ENCODE peak calls at places on chromosomes 2 and 18, in nine cellular contexts. One of them, this sample, is unnamed.

GRCh38 chr18:13501896-13502295 is 224.5 kb downstream of the FAM210A start:
- DNase-seq in NCI-H1092 treated with DMSO at 0.1 percent for 48 hours: no peak
- DNase-seq in central memory CD4-positive, alpha-beta T cell: peak; percentile 9
- DNase-seq in D341Med: no peak
- DNase-seq in tibial nerve: no peak
- DNase-seq in amniotic stem cell: no peak
- DNase-seq in activated CD8-positive, alpha-beta memory T cell treated with anti-CD3 and anti-CD28 coated beads, Interleukin-2, amount 10 ng/mL, durations not matched to agents 7 days and 5 days: peak; percentile 73
- DNase-seq in NAMALWA: peak; percentile 11
- DNase-seq in NCI-H2081: no peak
- DNase-seq in this sample: peak; percentile 4

GRCh38 chr2:18456026-18456425 is 104.4 kb downstream of the RDH14 start:
- DNase-seq in NCI-H1092 treated with DMSO at 0.1 percent for 48 hours: no peak
- DNase-seq in central memory CD4-positive, alpha-beta T cell: no peak
- DNase-seq in D341Med: no peak
- DNase-seq in tibial nerve: no peak
- DNase-seq in amniotic stem cell: no peak
- DNase-seq in activated CD8-positive, alpha-beta memory T cell treated with anti-CD3 and anti-CD28 coated beads, Interleukin-2, amount 10 ng/mL, durations not matched to agents 7 days and 5 days: no peak
- DNase-seq in NAMALWA: no peak
- DNase-seq in NCI-H2081: no peak
- DNase-seq in this sample: no peak

GRCh38 chr2:230582851-230583283 is 129.8 kb upstream of the CAB39 start:
- DNase-seq in NCI-H1092 treated with DMSO at 0.1 percent for 48 hours: no peak
- DNase-seq in central memory CD4-positive, alpha-beta T cell: no peak
- DNase-seq in D341Med: no peak
- DNase-seq in tibial nerve: no peak
- DNase-seq in amniotic stem cell: no peak
- DNase-seq in activated CD8-positive, alpha-beta memory T cell treated with anti-CD3 and anti-CD28 coated beads, Interleukin-2, amount 10 ng/mL, durations not matched to agents 7 days and 5 days: peak; percentile 57
- DNase-seq in NAMALWA: no peak
- DNase-seq in NCI-H2081: no peak
- DNase-seq in this sample: no peak

GRCh38 chr2:237210297-237210696 is 124.6 kb downstream of the COPS8 start:
- DNase-seq in NCI-H1092 treated with DMSO at 0.1 percent for 48 hours: no peak
- DNase-seq in central memory CD4-positive, alpha-beta T cell: no peak
- DNase-seq in D341Med: no peak
- DNase-seq in tibial nerve: no peak
- DNase-seq in amniotic stem cell: no peak
- DNase-seq in activated CD8-positive, alpha-beta memory T cell treated with anti-CD3 and anti-CD28 coated beads, Interleukin-2, amount 10 ng/mL, durations not matched to agents 7 days and 5 days: no peak
- DNase-seq in NAMALWA: no peak
- DNase-seq in NCI-H2081: no peak
- DNase-seq in this sample: no peak

GRCh38 chr2:37707393-37707792 is 36.0 kb upstream of the CDC42EP3 start:
- DNase-seq in NCI-H1092 treated with DMSO at 0.1 percent for 48 hours: no peak
- DNase-seq in central memory CD4-positive, alpha-beta T cell: no peak
- DNase-seq in D341Med: no peak
- DNase-seq in tibial nerve: no peak
- DNase-seq in amniotic stem cell: no peak
- DNase-seq in activated CD8-positive, alpha-beta memory T cell treated with anti-CD3 and anti-CD28 coated beads, Interleukin-2, amount 10 ng/mL, durations not matched to agents 7 days and 5 days: no peak
- DNase-seq in NAMALWA: peak; percentile 6
- DNase-seq in NCI-H2081: no peak
- DNase-seq in this sample: no peak

GRCh38 chr18:3186678-3187658 is 32.8 kb downstream of the MYOM1 start:
- DNase-seq in NCI-H1092 treated with DMSO at 0.1 percent for 48 hours: no peak
- DNase-seq in central memory CD4-positive, alpha-beta T cell: no peak
- DNase-seq in D341Med: no peak
- DNase-seq in tibial nerve: no peak
- DNase-seq in amniotic stem cell: no peak
- DNase-seq in activated CD8-positive, alpha-beta memory T cell treated with anti-CD3 and anti-CD28 coated beads, Interleukin-2, amount 10 ng/mL, durations not matched to agents 7 days and 5 days: no peak
- DNase-seq in NAMALWA: peak; percentile 43
- DNase-seq in NCI-H2081: no peak
- DNase-seq in this sample: no peak

GRCh38 chr18:62606106-62606505 is 83.3 kb downstream of the ZCCHC2 start:
- DNase-seq in NCI-H1092 treated with DMSO at 0.1 percent for 48 hours: no peak
- DNase-seq in central memory CD4-positive, alpha-beta T cell: no peak
- DNase-seq in D341Med: no peak
- DNase-seq in tibial nerve: no peak
- DNase-seq in amniotic stem cell: no peak
- DNase-seq in activated CD8-positive, alpha-beta memory T cell treated with anti-CD3 and anti-CD28 coated beads, Interleukin-2, amount 10 ng/mL, durations not matched to agents 7 days and 5 days: no peak
- DNase-seq in NAMALWA: no peak
- DNase-seq in NCI-H2081: no peak
- DNase-seq in this sample: no peak

GRCh38 chr2:178269825-178270224 is 75.5 kb downstream of the OSBPL6 start:
- DNase-seq in NCI-H1092 treated with DMSO at 0.1 percent for 48 hours: no peak
- DNase-seq in central memory CD4-positive, alpha-beta T cell: no peak
- DNase-seq in D341Med: no peak
- DNase-seq in tibial nerve: no peak
- DNase-seq in amniotic stem cell: no peak
- DNase-seq in activated CD8-positive, alpha-beta memory T cell treated with anti-CD3 and anti-CD28 coated beads, Interleukin-2, amount 10 ng/mL, durations not matched to agents 7 days and 5 days: no peak
- DNase-seq in NAMALWA: no peak
- DNase-seq in NCI-H2081: no peak
- DNase-seq in this sample: no peak

GRCh38 chr2:99555410-99555809 is 65.6 kb upstream of the REV1 start:
- DNase-seq in NCI-H1092 treated with DMSO at 0.1 percent for 48 hours: no peak
- DNase-seq in central memory CD4-positive, alpha-beta T cell: no peak
- DNase-seq in D341Med: no peak
- DNase-seq in tibial nerve: no peak
- DNase-seq in amniotic stem cell: no peak
- DNase-seq in activated CD8-positive, alpha-beta memory T cell treated with anti-CD3 and anti-CD28 coated beads, Interleukin-2, amount 10 ng/mL, durations not matched to agents 7 days and 5 days: no peak
- DNase-seq in NAMALWA: no peak
- DNase-seq in NCI-H2081: no peak
- DNase-seq in this sample: no peak

GRCh38 chr2:20061476-20061875 is 10.0 kb upstream of the LAPTM4A start:
- DNase-seq in NCI-H1092 treated with DMSO at 0.1 percent for 48 hours: no peak
- DNase-seq in central memory CD4-positive, alpha-beta T cell: no peak
- DNase-seq in D341Med: no peak
- DNase-seq in tibial nerve: no peak
- DNase-seq in amniotic stem cell: no peak
- DNase-seq in activated CD8-positive, alpha-beta memory T cell treated with anti-CD3 and anti-CD28 coated beads, Interleukin-2, amount 10 ng/mL, durations not matched to agents 7 days and 5 days: no peak
- DNase-seq in NAMALWA: no peak
- DNase-seq in NCI-H2081: no peak
- DNase-seq in this sample: no peak

GRCh38 chr2:106624787-106625369 is 137.7 kb downstream of the CD8B2 start:
- DNase-seq in NCI-H1092 treated with DMSO at 0.1 percent for 48 hours: no peak
- DNase-seq in central memory CD4-positive, alpha-beta T cell: no peak
- DNase-seq in D341Med: no peak
- DNase-seq in tibial nerve: no peak
- DNase-seq in amniotic stem cell: no peak
- DNase-seq in activated CD8-positive, alpha-beta memory T cell treated with anti-CD3 and anti-CD28 coated beads, Interleukin-2, amount 10 ng/mL, durations not matched to agents 7 days and 5 days: no peak
- DNase-seq in NAMALWA: no peak
- DNase-seq in NCI-H2081: no peak
- DNase-seq in this sample: no peak

GRCh38 chr2:30661173-30662107 is 145.8 kb downstream of the CAPN13 start:
- DNase-seq in NCI-H1092 treated with DMSO at 0.1 percent for 48 hours: no peak
- DNase-seq in central memory CD4-positive, alpha-beta T cell: no peak
- DNase-seq in D341Med: no peak
- DNase-seq in tibial nerve: no peak
- DNase-seq in amniotic stem cell: no peak
- DNase-seq in activated CD8-positive, alpha-beta memory T cell treated with anti-CD3 and anti-CD28 coated beads, Interleukin-2, amount 10 ng/mL, durations not matched to agents 7 days and 5 days: no peak
- DNase-seq in NAMALWA: peak; percentile 24
- DNase-seq in NCI-H2081: no peak
- DNase-seq in this sample: no peak

GRCh38 chr2:165794520-165794882 is 454 bp upstream of the GALNT3 start:
- DNase-seq in NCI-H1092 treated with DMSO at 0.1 percent for 48 hours: peak; percentile 2
- DNase-seq in central memory CD4-positive, alpha-beta T cell: peak; percentile 39
- DNase-seq in D341Med: peak; percentile 17
- DNase-seq in tibial nerve: no peak
- DNase-seq in amniotic stem cell: no peak
- DNase-seq in activated CD8-positive, alpha-beta memory T cell treated with anti-CD3 and anti-CD28 coated beads, Interleukin-2, amount 10 ng/mL, durations not matched to agents 7 days and 5 days: peak; percentile 90
- DNase-seq in NAMALWA: peak; percentile 64
- DNase-seq in NCI-H2081: peak; percentile 59
- DNase-seq in this sample: peak; percentile 23

GRCh38 chr2:80748576-80748975 is 444.0 kb upstream of the LRRTM1 start:
- DNase-seq in NCI-H1092 treated with DMSO at 0.1 percent for 48 hours: no peak
- DNase-seq in central memory CD4-positive, alpha-beta T cell: no peak
- DNase-seq in D341Med: no peak
- DNase-seq in tibial nerve: no peak
- DNase-seq in amniotic stem cell: no peak
- DNase-seq in activated CD8-positive, alpha-beta memory T cell treated with anti-CD3 and anti-CD28 coated beads, Interleukin-2, amount 10 ng/mL, durations not matched to agents 7 days and 5 days: no peak
- DNase-seq in NAMALWA: no peak
- DNase-seq in NCI-H2081: no peak
- DNase-seq in this sample: no peak

GRCh38 chr18:46343456-46343855 is 239.3 kb downstream of the HAUS1 start:
- DNase-seq in NCI-H1092 treated with DMSO at 0.1 percent for 48 hours: no peak
- DNase-seq in central memory CD4-positive, alpha-beta T cell: no peak
- DNase-seq in D341Med: no peak
- DNase-seq in tibial nerve: no peak
- DNase-seq in amniotic stem cell: no peak
- DNase-seq in activated CD8-positive, alpha-beta memory T cell treated with anti-CD3 and anti-CD28 coated beads, Interleukin-2, amount 10 ng/mL, durations not matched to agents 7 days and 5 days: no peak
- DNase-seq in NAMALWA: no peak
- DNase-seq in NCI-H2081: no peak
- DNase-seq in this sample: no peak

GRCh38 chr2:46257476-46257875 is 39.7 kb upstream of the EPAS1 start:
- DNase-seq in NCI-H1092 treated with DMSO at 0.1 percent for 48 hours: peak; percentile 88
- DNase-seq in central memory CD4-positive, alpha-beta T cell: no peak
- DNase-seq in D341Med: no peak
- DNase-seq in tibial nerve: no peak
- DNase-seq in amniotic stem cell: no peak
- DNase-seq in activated CD8-positive, alpha-beta memory T cell treated with anti-CD3 and anti-CD28 coated beads, Interleukin-2, amount 10 ng/mL, durations not matched to agents 7 days and 5 days: no peak
- DNase-seq in NAMALWA: no peak
- DNase-seq in NCI-H2081: peak; percentile 77
- DNase-seq in this sample: no peak

GRCh38 chr2:17593841-17594482 is 53.5 kb downstream of the VSNL1 start:
- DNase-seq in NCI-H1092 treated with DMSO at 0.1 percent for 48 hours: no peak
- DNase-seq in central memory CD4-positive, alpha-beta T cell: no peak
- DNase-seq in D341Med: no peak
- DNase-seq in tibial nerve: no peak
- DNase-seq in amniotic stem cell: no peak
- DNase-seq in activated CD8-positive, alpha-beta memory T cell treated with anti-CD3 and anti-CD28 coated beads, Interleukin-2, amount 10 ng/mL, durations not matched to agents 7 days and 5 days: no peak
- DNase-seq in NAMALWA: no peak
- DNase-seq in NCI-H2081: no peak
- DNase-seq in this sample: no peak

GRCh38 chr18:69789794-69790193 is 157.9 kb downstream of the CD226 start:
- DNase-seq in NCI-H1092 treated with DMSO at 0.1 percent for 48 hours: no peak
- DNase-seq in central memory CD4-positive, alpha-beta T cell: no peak
- DNase-seq in D341Med: no peak
- DNase-seq in tibial nerve: no peak
- DNase-seq in amniotic stem cell: no peak
- DNase-seq in activated CD8-positive, alpha-beta memory T cell treated with anti-CD3 and anti-CD28 coated beads, Interleukin-2, amount 10 ng/mL, durations not matched to agents 7 days and 5 days: no peak
- DNase-seq in NAMALWA: no peak
- DNase-seq in NCI-H2081: no peak
- DNase-seq in this sample: no peak

GRCh38 chr2:240182001-240182400 is 41.5 kb upstream of the OTOS start:
- DNase-seq in NCI-H1092 treated with DMSO at 0.1 percent for 48 hours: no peak
- DNase-seq in central memory CD4-positive, alpha-beta T cell: no peak
- DNase-seq in D341Med: no peak
- DNase-seq in tibial nerve: no peak
- DNase-seq in amniotic stem cell: no peak
- DNase-seq in activated CD8-positive, alpha-beta memory T cell treated with anti-CD3 and anti-CD28 coated beads, Interleukin-2, amount 10 ng/mL, durations not matched to agents 7 days and 5 days: no peak
- DNase-seq in NAMALWA: no peak
- DNase-seq in NCI-H2081: no peak
- DNase-seq in this sample: no peak

GRCh38 chr2:36507408-36507812 is 90.6 kb downstream of the FEZ2 start:
- DNase-seq in NCI-H1092 treated with DMSO at 0.1 percent for 48 hours: peak; percentile 8
- DNase-seq in central memory CD4-positive, alpha-beta T cell: no peak
- DNase-seq in D341Med: peak; percentile 72
- DNase-seq in tibial nerve: no peak
- DNase-seq in amniotic stem cell: no peak
- DNase-seq in activated CD8-positive, alpha-beta memory T cell treated with anti-CD3 and anti-CD28 coated beads, Interleukin-2, amount 10 ng/mL, durations not matched to agents 7 days and 5 days: peak; percentile 49
- DNase-seq in NAMALWA: peak; percentile 59
- DNase-seq in NCI-H2081: peak; percentile 44
- DNase-seq in this sample: no peak

GRCh38 chr2:33240178-33240577 is 236.3 kb upstream of the RASGRP3 start:
- DNase-seq in NCI-H1092 treated with DMSO at 0.1 percent for 48 hours: no peak
- DNase-seq in central memory CD4-positive, alpha-beta T cell: no peak
- DNase-seq in D341Med: no peak
- DNase-seq in tibial nerve: no peak
- DNase-seq in amniotic stem cell: no peak
- DNase-seq in activated CD8-positive, alpha-beta memory T cell treated with anti-CD3 and anti-CD28 coated beads, Interleukin-2, amount 10 ng/mL, durations not matched to agents 7 days and 5 days: no peak
- DNase-seq in NAMALWA: no peak
- DNase-seq in NCI-H2081: no peak
- DNase-seq in this sample: no peak

GRCh38 chr2:148209598-148209997 is 188.7 kb downstream of the MBD5 start:
- DNase-seq in NCI-H1092 treated with DMSO at 0.1 percent for 48 hours: no peak
- DNase-seq in central memory CD4-positive, alpha-beta T cell: no peak
- DNase-seq in D341Med: no peak
- DNase-seq in tibial nerve: no peak
- DNase-seq in amniotic stem cell: no peak
- DNase-seq in activated CD8-positive, alpha-beta memory T cell treated with anti-CD3 and anti-CD28 coated beads, Interleukin-2, amount 10 ng/mL, durations not matched to agents 7 days and 5 days: no peak
- DNase-seq in NAMALWA: peak; percentile 54
- DNase-seq in NCI-H2081: no peak
- DNase-seq in this sample: no peak